ENCODE peak calls at places on chromosomes 3 and 15, in six cellular contexts. One of them, this sample, is unnamed.

GRCh38 chr15:85889956-85890619 is 95.4 kb upstream of the KLHL25 start:
- DNase-seq in activated CD4-positive, alpha-beta T cell treated with anti-CD3 and anti-CD28 coated beads, Interleukin-2, amount 50 U/mL, for 1 hour: no peak
- DNase-seq in AG10803: no peak
- DNase-seq in kidney tubule cell: no peak
- DNase-seq in neural crest cell: no peak
- DNase-seq in activated T-cell treated with anti-CD3 and anti-CD28 coated beads for 4 hours: no peak
- DNase-seq in this sample: no peak

GRCh38 chr3:179493260-179493659 is 42.0 kb upstream of the GNB4 start:
- DNase-seq in activated CD4-positive, alpha-beta T cell treated with anti-CD3 and anti-CD28 coated beads, Interleukin-2, amount 50 U/mL, for 1 hour: no peak
- DNase-seq in AG10803: no peak
- DNase-seq in kidney tubule cell: no peak
- DNase-seq in neural crest cell: no peak
- DNase-seq in activated T-cell treated with anti-CD3 and anti-CD28 coated beads for 4 hours: no peak
- DNase-seq in this sample: no peak

GRCh38 chr3:10648181-10648580 is 142.8 kb upstream of the ATP2B2 start:
- DNase-seq in activated CD4-positive, alpha-beta T cell treated with anti-CD3 and anti-CD28 coated beads, Interleukin-2, amount 50 U/mL, for 1 hour: no peak
- DNase-seq in AG10803: no peak
- DNase-seq in kidney tubule cell: no peak
- DNase-seq in neural crest cell: no peak
- DNase-seq in activated T-cell treated with anti-CD3 and anti-CD28 coated beads for 4 hours: no peak
- DNase-seq in this sample: no peak

GRCh38 chr3:23877324-23877980 is 39.3 kb downstream of the NKIRAS1 start:
- DNase-seq in activated CD4-positive, alpha-beta T cell treated with anti-CD3 and anti-CD28 coated beads, Interleukin-2, amount 50 U/mL, for 1 hour: no peak
- DNase-seq in AG10803: peak
- DNase-seq in kidney tubule cell: peak
- DNase-seq in neural crest cell: no peak
- DNase-seq in activated T-cell treated with anti-CD3 and anti-CD28 coated beads for 4 hours: no peak
- DNase-seq in this sample: peak

GRCh38 chr15:58985443-58985842 is 2.0 kb upstream of the RNF111 start:
- DNase-seq in activated CD4-positive, alpha-beta T cell treated with anti-CD3 and anti-CD28 coated beads, Interleukin-2, amount 50 U/mL, for 1 hour: no peak
- DNase-seq in AG10803: peak
- DNase-seq in kidney tubule cell: no peak
- DNase-seq in neural crest cell: no peak
- DNase-seq in activated T-cell treated with anti-CD3 and anti-CD28 coated beads for 4 hours: no peak
- DNase-seq in this sample: peak

GRCh38 chr15:98330692-98331435 is 317.5 kb upstream of the IGF1R start:
- DNase-seq in activated CD4-positive, alpha-beta T cell treated with anti-CD3 and anti-CD28 coated beads, Interleukin-2, amount 50 U/mL, for 1 hour: no peak
- DNase-seq in AG10803: no peak
- DNase-seq in kidney tubule cell: no peak
- DNase-seq in neural crest cell: no peak
- DNase-seq in activated T-cell treated with anti-CD3 and anti-CD28 coated beads for 4 hours: no peak
- DNase-seq in this sample: no peak

GRCh38 chr3:13718000-13718399 is 161.9 kb downstream of the WNT7A start:
- DNase-seq in activated CD4-positive, alpha-beta T cell treated with anti-CD3 and anti-CD28 coated beads, Interleukin-2, amount 50 U/mL, for 1 hour: no peak
- DNase-seq in AG10803: no peak
- DNase-seq in kidney tubule cell: no peak
- DNase-seq in neural crest cell: no peak
- DNase-seq in activated T-cell treated with anti-CD3 and anti-CD28 coated beads for 4 hours: no peak
- DNase-seq in this sample: no peak

GRCh38 chr3:178223876-178224275 is 312.4 kb upstream of the KCNMB2 start:
- DNase-seq in activated CD4-positive, alpha-beta T cell treated with anti-CD3 and anti-CD28 coated beads, Interleukin-2, amount 50 U/mL, for 1 hour: no peak
- DNase-seq in AG10803: peak
- DNase-seq in kidney tubule cell: peak
- DNase-seq in neural crest cell: no peak
- DNase-seq in activated T-cell treated with anti-CD3 and anti-CD28 coated beads for 4 hours: no peak
- DNase-seq in this sample: peak

GRCh38 chr3:10552631-10552943 is 47.2 kb upstream of the ATP2B2 start:
- DNase-seq in activated CD4-positive, alpha-beta T cell treated with anti-CD3 and anti-CD28 coated beads, Interleukin-2, amount 50 U/mL, for 1 hour: no peak
- DNase-seq in AG10803: no peak
- DNase-seq in kidney tubule cell: no peak
- DNase-seq in neural crest cell: no peak
- DNase-seq in activated T-cell treated with anti-CD3 and anti-CD28 coated beads for 4 hours: no peak
- DNase-seq in this sample: no peak

This sample was measured in fibroblast of mammary gland.